ENCODE peak calls at places on chromosomes 5 and 9, in six cellular contexts. One of them, this sample, is unnamed.

GRCh38 chr9:79220666-79221065 is 351.1 kb upstream of the TLE4 start:
- DNase-seq in HuH-7: no peak
- DNase-seq in CD8-positive, alpha-beta memory T cell: no peak
- DNase-seq in tibial artery: no peak
- DNase-seq in NCI-H748 treated with DMSO at 0.1 percent for 48 hours: no peak
- DNase-seq in activated effector memory CD4-positive, alpha-beta T cell treated with anti-CD3 and anti-CD28 coated beads, Interleukin-2, amount 50 U/mL, for 16 hours: no peak
- DNase-seq in this sample: no peak

GRCh38 chr5:133995903-133996563 is 8.7 kb downstream of the VDAC1 start:
- DNase-seq in HuH-7: no peak
- DNase-seq in CD8-positive, alpha-beta memory T cell: no peak
- DNase-seq in tibial artery: no peak
- DNase-seq in NCI-H748 treated with DMSO at 0.1 percent for 48 hours: no peak
- DNase-seq in activated effector memory CD4-positive, alpha-beta T cell treated with anti-CD3 and anti-CD28 coated beads, Interleukin-2, amount 50 U/mL, for 16 hours: no peak
- DNase-seq in this sample: no peak

GRCh38 chr5:50666261-50667078 is at the start of gene PARP8:
- DNase-seq in HuH-7: peak
- DNase-seq in CD8-positive, alpha-beta memory T cell: peak
- DNase-seq in tibial artery: peak
- DNase-seq in NCI-H748 treated with DMSO at 0.1 percent for 48 hours: no peak
- DNase-seq in activated effector memory CD4-positive, alpha-beta T cell treated with anti-CD3 and anti-CD28 coated beads, Interleukin-2, amount 50 U/mL, for 16 hours: peak
- DNase-seq in this sample: peak

GRCh38 chr5:116084231-116084630 is 594 bp upstream of the COMMD10 start:
- DNase-seq in HuH-7: no peak
- DNase-seq in CD8-positive, alpha-beta memory T cell: peak
- DNase-seq in tibial artery: no peak
- DNase-seq in NCI-H748 treated with DMSO at 0.1 percent for 48 hours: peak
- DNase-seq in activated effector memory CD4-positive, alpha-beta T cell treated with anti-CD3 and anti-CD28 coated beads, Interleukin-2, amount 50 U/mL, for 16 hours: no peak
- DNase-seq in this sample: no peak

GRCh38 chr5:150946351-150946905 is 41.6 kb upstream of the ZNF300 start:
- DNase-seq in HuH-7: peak
- DNase-seq in CD8-positive, alpha-beta memory T cell: no peak
- DNase-seq in tibial artery: peak
- DNase-seq in NCI-H748 treated with DMSO at 0.1 percent for 48 hours: no peak
- DNase-seq in activated effector memory CD4-positive, alpha-beta T cell treated with anti-CD3 and anti-CD28 coated beads, Interleukin-2, amount 50 U/mL, for 16 hours: no peak
- DNase-seq in this sample: no peak

GRCh38 chr5:159891371-159891770 is 24.9 kb upstream of the ADRA1B start:
- DNase-seq in HuH-7: no peak
- DNase-seq in CD8-positive, alpha-beta memory T cell: no peak
- DNase-seq in tibial artery: no peak
- DNase-seq in NCI-H748 treated with DMSO at 0.1 percent for 48 hours: no peak
- DNase-seq in activated effector memory CD4-positive, alpha-beta T cell treated with anti-CD3 and anti-CD28 coated beads, Interleukin-2, amount 50 U/mL, for 16 hours: no peak
- DNase-seq in this sample: no peak

GRCh38 chr5:39164016-39164415 is 55.3 kb downstream of the FYB1 start:
- DNase-seq in HuH-7: no peak
- DNase-seq in CD8-positive, alpha-beta memory T cell: peak
- DNase-seq in tibial artery: peak
- DNase-seq in NCI-H748 treated with DMSO at 0.1 percent for 48 hours: no peak
- DNase-seq in activated effector memory CD4-positive, alpha-beta T cell treated with anti-CD3 and anti-CD28 coated beads, Interleukin-2, amount 50 U/mL, for 16 hours: peak
- DNase-seq in this sample: no peak

GRCh38 chr9:114805670-114806551 is at the start of gene TNFSF15:
- DNase-seq in HuH-7: peak
- DNase-seq in CD8-positive, alpha-beta memory T cell: no peak
- DNase-seq in tibial artery: peak
- DNase-seq in NCI-H748 treated with DMSO at 0.1 percent for 48 hours: no peak
- DNase-seq in activated effector memory CD4-positive, alpha-beta T cell treated with anti-CD3 and anti-CD28 coated beads, Interleukin-2, amount 50 U/mL, for 16 hours: no peak
- DNase-seq in this sample: peak

GRCh38 chr5:8829322-8830029 is 716.4 kb downstream of the SEMA5A start:
- DNase-seq in HuH-7: no peak
- DNase-seq in CD8-positive, alpha-beta memory T cell: no peak
- DNase-seq in tibial artery: no peak
- DNase-seq in NCI-H748 treated with DMSO at 0.1 percent for 48 hours: no peak
- DNase-seq in activated effector memory CD4-positive, alpha-beta T cell treated with anti-CD3 and anti-CD28 coated beads, Interleukin-2, amount 50 U/mL, for 16 hours: no peak
- DNase-seq in this sample: no peak

GRCh38 chr5:45696206-45696836 is at the start of gene HCN1:
- DNase-seq in HuH-7: peak
- DNase-seq in CD8-positive, alpha-beta memory T cell: no peak
- DNase-seq in tibial artery: peak
- DNase-seq in NCI-H748 treated with DMSO at 0.1 percent for 48 hours: peak
- DNase-seq in activated effector memory CD4-positive, alpha-beta T cell treated with anti-CD3 and anti-CD28 coated beads, Interleukin-2, amount 50 U/mL, for 16 hours: peak
- DNase-seq in this sample: no peak

GRCh38 chr9:127572961-127573727 is 38.9 kb upstream of the STXBP1 start:
- DNase-seq in HuH-7: no peak
- DNase-seq in CD8-positive, alpha-beta memory T cell: no peak
- DNase-seq in tibial artery: peak
- DNase-seq in NCI-H748 treated with DMSO at 0.1 percent for 48 hours: peak
- DNase-seq in activated effector memory CD4-positive, alpha-beta T cell treated with anti-CD3 and anti-CD28 coated beads, Interleukin-2, amount 50 U/mL, for 16 hours: no peak
- DNase-seq in this sample: no peak

GRCh38 chr9:98241357-98242104 is 13.9 kb downstream of the TBC1D2 start:
- DNase-seq in HuH-7: no peak
- DNase-seq in CD8-positive, alpha-beta memory T cell: no peak
- DNase-seq in tibial artery: no peak
- DNase-seq in NCI-H748 treated with DMSO at 0.1 percent for 48 hours: no peak
- DNase-seq in activated effector memory CD4-positive, alpha-beta T cell treated with anti-CD3 and anti-CD28 coated beads, Interleukin-2, amount 50 U/mL, for 16 hours: no peak
- DNase-seq in this sample: no peak

GRCh38 chr9:35042081-35042604 is 30.3 kb downstream of the VCP start:
- DNase-seq in HuH-7: peak
- DNase-seq in CD8-positive, alpha-beta memory T cell: no peak
- DNase-seq in tibial artery: no peak
- DNase-seq in NCI-H748 treated with DMSO at 0.1 percent for 48 hours: no peak
- DNase-seq in activated effector memory CD4-positive, alpha-beta T cell treated with anti-CD3 and anti-CD28 coated beads, Interleukin-2, amount 50 U/mL, for 16 hours: no peak
- DNase-seq in this sample: no peak

GRCh38 chr5:149130121-149130931 is 11.0 kb upstream of the ABLIM3 start:
- DNase-seq in HuH-7: no peak
- DNase-seq in CD8-positive, alpha-beta memory T cell: no peak
- DNase-seq in tibial artery: no peak
- DNase-seq in NCI-H748 treated with DMSO at 0.1 percent for 48 hours: no peak
- DNase-seq in activated effector memory CD4-positive, alpha-beta T cell treated with anti-CD3 and anti-CD28 coated beads, Interleukin-2, amount 50 U/mL, for 16 hours: no peak
- DNase-seq in this sample: no peak

GRCh38 chr9:124011460-124012301 is at the start of gene LHX2:
- DNase-seq in HuH-7: peak
- DNase-seq in CD8-positive, alpha-beta memory T cell: no peak
- DNase-seq in tibial artery: no peak
- DNase-seq in NCI-H748 treated with DMSO at 0.1 percent for 48 hours: peak
- DNase-seq in activated effector memory CD4-positive, alpha-beta T cell treated with anti-CD3 and anti-CD28 coated beads, Interleukin-2, amount 50 U/mL, for 16 hours: no peak
- DNase-seq in this sample: peak

GRCh38 chr5:99815-100214 is 7.8 kb downstream of the PLEKHG4B start:
- DNase-seq in HuH-7: no peak
- DNase-seq in CD8-positive, alpha-beta memory T cell: no peak
- DNase-seq in tibial artery: no peak
- DNase-seq in NCI-H748 treated with DMSO at 0.1 percent for 48 hours: no peak
- DNase-seq in activated effector memory CD4-positive, alpha-beta T cell treated with anti-CD3 and anti-CD28 coated beads, Interleukin-2, amount 50 U/mL, for 16 hours: no peak
- DNase-seq in this sample: no peak

GRCh38 chr9:93266521-93267001 is 82.6 kb downstream of the WNK2 start:
- DNase-seq in HuH-7: no peak
- DNase-seq in CD8-positive, alpha-beta memory T cell: no peak
- DNase-seq in tibial artery: peak
- DNase-seq in NCI-H748 treated with DMSO at 0.1 percent for 48 hours: no peak
- DNase-seq in activated effector memory CD4-positive, alpha-beta T cell treated with anti-CD3 and anti-CD28 coated beads, Interleukin-2, amount 50 U/mL, for 16 hours: no peak
- DNase-seq in this sample: no peak

GRCh38 chr5:93476211-93476851 is 104.7 kb downstream of the NR2F1-AS1 start:
- DNase-seq in HuH-7: peak
- DNase-seq in CD8-positive, alpha-beta memory T cell: no peak
- DNase-seq in tibial artery: no peak
- DNase-seq in NCI-H748 treated with DMSO at 0.1 percent for 48 hours: no peak
- DNase-seq in activated effector memory CD4-positive, alpha-beta T cell treated with anti-CD3 and anti-CD28 coated beads, Interleukin-2, amount 50 U/mL, for 16 hours: no peak
- DNase-seq in this sample: no peak

GRCh38 chr5:135230326-135230925 is 168.6 kb downstream of the MACROH2A1 start:
- DNase-seq in HuH-7: no peak
- DNase-seq in CD8-positive, alpha-beta memory T cell: no peak
- DNase-seq in tibial artery: peak
- DNase-seq in NCI-H748 treated with DMSO at 0.1 percent for 48 hours: no peak
- DNase-seq in activated effector memory CD4-positive, alpha-beta T cell treated with anti-CD3 and anti-CD28 coated beads, Interleukin-2, amount 50 U/mL, for 16 hours: no peak
- DNase-seq in this sample: no peak

GRCh38 chr5:90548069-90548593 is 10.5 kb upstream of the ADGRV1 start:
- DNase-seq in HuH-7: peak
- DNase-seq in CD8-positive, alpha-beta memory T cell: no peak
- DNase-seq in tibial artery: no peak
- DNase-seq in NCI-H748 treated with DMSO at 0.1 percent for 48 hours: peak
- DNase-seq in activated effector memory CD4-positive, alpha-beta T cell treated with anti-CD3 and anti-CD28 coated beads, Interleukin-2, amount 50 U/mL, for 16 hours: no peak
- DNase-seq in this sample: no peak

GRCh38 chr5:10581867-10582511 is 18.1 kb downstream of the ANKRD33B start:
- DNase-seq in HuH-7: no peak
- DNase-seq in CD8-positive, alpha-beta memory T cell: no peak
- DNase-seq in tibial artery: no peak
- DNase-seq in NCI-H748 treated with DMSO at 0.1 percent for 48 hours: no peak
- DNase-seq in activated effector memory CD4-positive, alpha-beta T cell treated with anti-CD3 and anti-CD28 coated beads, Interleukin-2, amount 50 U/mL, for 16 hours: no peak
- DNase-seq in this sample: no peak

GRCh38 chr9:35660966-35661413 is 2.9 kb downstream of the CCDC107 start:
- DNase-seq in HuH-7: no peak
- DNase-seq in CD8-positive, alpha-beta memory T cell: no peak
- DNase-seq in tibial artery: peak
- DNase-seq in NCI-H748 treated with DMSO at 0.1 percent for 48 hours: no peak
- DNase-seq in activated effector memory CD4-positive, alpha-beta T cell treated with anti-CD3 and anti-CD28 coated beads, Interleukin-2, amount 50 U/mL, for 16 hours: no peak
- DNase-seq in this sample: no peak

GRCh38 chr5:113546711-113547159 is 33.2 kb downstream of the YTHDC2 start:
- DNase-seq in HuH-7: no peak
- DNase-seq in CD8-positive, alpha-beta memory T cell: no peak
- DNase-seq in tibial artery: no peak
- DNase-seq in NCI-H748 treated with DMSO at 0.1 percent for 48 hours: no peak
- DNase-seq in activated effector memory CD4-positive, alpha-beta T cell treated with anti-CD3 and anti-CD28 coated beads, Interleukin-2, amount 50 U/mL, for 16 hours: no peak
- DNase-seq in this sample: no peak

GRCh38 chr5:1557114-1557873 is 33.5 kb upstream of the LPCAT1 start:
- DNase-seq in HuH-7: no peak
- DNase-seq in CD8-positive, alpha-beta memory T cell: no peak
- DNase-seq in tibial artery: no peak
- DNase-seq in NCI-H748 treated with DMSO at 0.1 percent for 48 hours: no peak
- DNase-seq in activated effector memory CD4-positive, alpha-beta T cell treated with anti-CD3 and anti-CD28 coated beads, Interleukin-2, amount 50 U/mL, for 16 hours: no peak
- DNase-seq in this sample: no peak

GRCh38 chr9:97900738-97901565 is 21.3 kb downstream of the TRMO start:
- DNase-seq in HuH-7: peak
- DNase-seq in CD8-positive, alpha-beta memory T cell: no peak
- DNase-seq in tibial artery: no peak
- DNase-seq in NCI-H748 treated with DMSO at 0.1 percent for 48 hours: peak
- DNase-seq in activated effector memory CD4-positive, alpha-beta T cell treated with anti-CD3 and anti-CD28 coated beads, Interleukin-2, amount 50 U/mL, for 16 hours: no peak
- DNase-seq in this sample: no peak

GRCh38 chr5:173458819-173459218 is 130.6 kb upstream of the STC2 start:
- DNase-seq in HuH-7: no peak
- DNase-seq in CD8-positive, alpha-beta memory T cell: no peak
- DNase-seq in tibial artery: no peak
- DNase-seq in NCI-H748 treated with DMSO at 0.1 percent for 48 hours: no peak
- DNase-seq in activated effector memory CD4-positive, alpha-beta T cell treated with anti-CD3 and anti-CD28 coated beads, Interleukin-2, amount 50 U/mL, for 16 hours: no peak
- DNase-seq in this sample: no peak

GRCh38 chr9:137030528-137030927 is 1.4 kb downstream of the FUT7 start:
- DNase-seq in HuH-7: no peak
- DNase-seq in CD8-positive, alpha-beta memory T cell: peak
- DNase-seq in tibial artery: no peak
- DNase-seq in NCI-H748 treated with DMSO at 0.1 percent for 48 hours: no peak
- DNase-seq in activated effector memory CD4-positive, alpha-beta T cell treated with anti-CD3 and anti-CD28 coated beads, Interleukin-2, amount 50 U/mL, for 16 hours: peak
- DNase-seq in this sample: no peak

GRCh38 chr5:120446068-120446492 is 18.0 kb upstream of the PRR16 start:
- DNase-seq in HuH-7: no peak
- DNase-seq in CD8-positive, alpha-beta memory T cell: no peak
- DNase-seq in tibial artery: no peak
- DNase-seq in NCI-H748 treated with DMSO at 0.1 percent for 48 hours: no peak
- DNase-seq in activated effector memory CD4-positive, alpha-beta T cell treated with anti-CD3 and anti-CD28 coated beads, Interleukin-2, amount 50 U/mL, for 16 hours: no peak
- DNase-seq in this sample: no peak

GRCh38 chr5:139676951-139677367 is 28.8 kb downstream of the CXXC5 start:
- DNase-seq in HuH-7: no peak
- DNase-seq in CD8-positive, alpha-beta memory T cell: no peak
- DNase-seq in tibial artery: no peak
- DNase-seq in NCI-H748 treated with DMSO at 0.1 percent for 48 hours: no peak
- DNase-seq in activated effector memory CD4-positive, alpha-beta T cell treated with anti-CD3 and anti-CD28 coated beads, Interleukin-2, amount 50 U/mL, for 16 hours: no peak
- DNase-seq in this sample: no peak

GRCh38 chr9:116494815-116495634 is 192.1 kb upstream of the TRIM32 start:
- DNase-seq in HuH-7: peak
- DNase-seq in CD8-positive, alpha-beta memory T cell: no peak
- DNase-seq in tibial artery: no peak
- DNase-seq in NCI-H748 treated with DMSO at 0.1 percent for 48 hours: no peak
- DNase-seq in activated effector memory CD4-positive, alpha-beta T cell treated with anti-CD3 and anti-CD28 coated beads, Interleukin-2, amount 50 U/mL, for 16 hours: no peak
- DNase-seq in this sample: no peak

GRCh38 chr9:6581266-6581665 is 64.3 kb downstream of the GLDC start:
- DNase-seq in HuH-7: no peak
- DNase-seq in CD8-positive, alpha-beta memory T cell: no peak
- DNase-seq in tibial artery: no peak
- DNase-seq in NCI-H748 treated with DMSO at 0.1 percent for 48 hours: no peak
- DNase-seq in activated effector memory CD4-positive, alpha-beta T cell treated with anti-CD3 and anti-CD28 coated beads, Interleukin-2, amount 50 U/mL, for 16 hours: no peak
- DNase-seq in this sample: no peak

GRCh38 chr5:32538031-32538547 is 47.3 kb upstream of the SUB1 start:
- DNase-seq in HuH-7: no peak
- DNase-seq in CD8-positive, alpha-beta memory T cell: peak
- DNase-seq in tibial artery: no peak
- DNase-seq in NCI-H748 treated with DMSO at 0.1 percent for 48 hours: no peak
- DNase-seq in activated effector memory CD4-positive, alpha-beta T cell treated with anti-CD3 and anti-CD28 coated beads, Interleukin-2, amount 50 U/mL, for 16 hours: peak
- DNase-seq in this sample: peak

GRCh38 chr9:130276955-130277354 is 11.4 kb downstream of the HMCN2 start:
- DNase-seq in HuH-7: no peak
- DNase-seq in CD8-positive, alpha-beta memory T cell: no peak
- DNase-seq in tibial artery: peak
- DNase-seq in NCI-H748 treated with DMSO at 0.1 percent for 48 hours: no peak
- DNase-seq in activated effector memory CD4-positive, alpha-beta T cell treated with anti-CD3 and anti-CD28 coated beads, Interleukin-2, amount 50 U/mL, for 16 hours: no peak
- DNase-seq in this sample: no peak

GRCh38 chr9:127723450-127723849 is 7.6 kb downstream of the TTC16 start:
- DNase-seq in HuH-7: no peak
- DNase-seq in CD8-positive, alpha-beta memory T cell: no peak
- DNase-seq in tibial artery: no peak
- DNase-seq in NCI-H748 treated with DMSO at 0.1 percent for 48 hours: no peak
- DNase-seq in activated effector memory CD4-positive, alpha-beta T cell treated with anti-CD3 and anti-CD28 coated beads, Interleukin-2, amount 50 U/mL, for 16 hours: no peak
- DNase-seq in this sample: no peak

GRCh38 chr5:11904270-11904906 is at the start of gene CTNND2:
- DNase-seq in HuH-7: peak
- DNase-seq in CD8-positive, alpha-beta memory T cell: no peak
- DNase-seq in tibial artery: no peak
- DNase-seq in NCI-H748 treated with DMSO at 0.1 percent for 48 hours: peak
- DNase-seq in activated effector memory CD4-positive, alpha-beta T cell treated with anti-CD3 and anti-CD28 coated beads, Interleukin-2, amount 50 U/mL, for 16 hours: no peak
- DNase-seq in this sample: no peak

GRCh38 chr5:16550316-16550952 is 66.4 kb downstream of the RETREG1 start:
- DNase-seq in HuH-7: peak
- DNase-seq in CD8-positive, alpha-beta memory T cell: no peak
- DNase-seq in tibial artery: no peak
- DNase-seq in NCI-H748 treated with DMSO at 0.1 percent for 48 hours: peak
- DNase-seq in activated effector memory CD4-positive, alpha-beta T cell treated with anti-CD3 and anti-CD28 coated beads, Interleukin-2, amount 50 U/mL, for 16 hours: no peak
- DNase-seq in this sample: peak